ENCODE peak calls at places on chromosome 7, in seven cellular contexts. N is stimulated activated naive B cell treated with anti-CD40 and anti-IgM and Interleukin-4, amounts not matched to agents 10 μg/mL and 1 μg/mL and 100 μg/mL, for 72 hours; M is ovary; P is cerebellar cortex; X is pons; C is occipital lobe; G is GM10248. L is an unnamed sample.

GRCh38 chr7:94095359-94096009 is 91.3 kb upstream of the BET1 start:
- DNase-seq in P (no peak), N (no peak), G (no peak), M (no peak), C (no peak), X (no peak), L (no peak)

GRCh38 chr7:35748348-35748747 is 52.5 kb upstream of the SEPTIN7 start:
- DNase-seq in M (no peak), C (no peak), N (no peak), P (no peak), X (no peak), G (no peak), L (no peak)

GRCh38 chr7:4128161-4128560 is 553.9 kb upstream of the FOXK1 start:
- DNase-seq in P (no peak), X (no peak), C (no peak), N (no peak), G (no peak), M (no peak), L (no peak)

GRCh38 chr7:102891693-102892261 is 21.0 kb upstream of the LRRC17 start:
- DNase-seq in P (peak), G (no peak), M (peak), N (no peak), C (peak), X (peak), L (no peak)

GRCh38 chr7:112707655-112708054 is 82.5 kb downstream of the TMEM168 start:
- DNase-seq in P (no peak), X (no peak), N (no peak), C (no peak), M (no peak), G (no peak), L (no peak)

GRCh38 chr7:50564630-50565558 is at the start of gene DDC:
- DNase-seq in M (no peak), N (no peak), G (peak), X (no peak), C (no peak), P (no peak), L (no peak)

GRCh38 chr7:110835209-110835608 is 255.7 kb upstream of the LRRN3 start:
- DNase-seq in G (no peak), M (no peak), X (peak), N (no peak), C (no peak), P (peak), L (no peak)

GRCh38 chr7:151876112-151876898 is 610 bp downstream of the PRKAG2 start:
- DNase-seq in P (peak), N (peak), X (peak), C (peak), M (peak), G (peak), L (peak)

GRCh38 chr7:154753226-154753625 is 249.7 kb downstream of the PAXIP1 start:
- DNase-seq in M (no peak), N (no peak), P (no peak), G (no peak), C (no peak), X (no peak), L (no peak)

GRCh38 chr7:155206286-155207020 is 91.2 kb upstream of the INSIG1 start:
- DNase-seq in G (peak), X (peak), C (no peak), N (peak), M (no peak), P (no peak), L (peak)

GRCh38 chr7:150685219-150686029 is at the start of gene GIMAP2:
- DNase-seq in M (no peak), N (peak), P (peak), G (peak), C (no peak), X (peak), L (peak)

GRCh38 chr7:2926898-2927405 is 82.8 kb upstream of the GNA12 start:
- DNase-seq in P (no peak), M (no peak), C (no peak), X (no peak), G (no peak), N (no peak), L (no peak)

GRCh38 chr7:127588697-127589482 is 679 bp downstream of the ARF5 start:
- DNase-seq in C (peak), N (peak), P (peak), G (peak), M (peak), X (peak), L (peak)

GRCh38 chr7:75638607-75639070 is 100.1 kb downstream of the HIP1 start:
- DNase-seq in P (peak), M (peak), C (peak), N (no peak), G (no peak), X (no peak), L (peak)

GRCh38 chr7:139055674-139056073 is 19.8 kb upstream of the ZC3HAV1L start:
- DNase-seq in X (no peak), P (no peak), C (no peak), G (no peak), N (no peak), M (no peak), L (no peak)

GRCh38 chr7:25840209-25840792 is 311.7 kb upstream of the NFE2L3 start:
- DNase-seq in M (no peak), P (no peak), G (no peak), X (no peak), C (no peak), N (no peak), L (no peak)

GRCh38 chr7:22549667-22550513 is 49.9 kb upstream of the STEAP1B start:
- DNase-seq in N (no peak), M (no peak), X (no peak), G (peak), P (no peak), C (no peak), L (peak)

GRCh38 chr7:118045629-118046028 is 138.3 kb upstream of the LSM8 start:
- DNase-seq in P (no peak), M (no peak), G (no peak), X (no peak), N (no peak), C (no peak), L (no peak)

GRCh38 chr7:107948645-107949442 is 54.1 kb downstream of the LAMB1 start:
- DNase-seq in P (no peak), M (no peak), N (no peak), X (no peak), G (no peak), C (no peak), L (no peak)

GRCh38 chr7:21281193-21281592 is 146.7 kb upstream of the SP4 start:
- DNase-seq in G (no peak), M (no peak), P (no peak), N (no peak), X (no peak), C (no peak), L (no peak)

GRCh38 chr7:155291045-155291530 is 6.6 kb upstream of the INSIG1 start:
- DNase-seq in P (no peak), X (no peak), G (no peak), M (no peak), N (no peak), C (no peak), L (no peak)

GRCh38 chr7:7265057-7265456 is 82.7 kb downstream of the C1GALT1 start:
- DNase-seq in C (no peak), X (no peak), M (no peak), G (no peak), N (no peak), P (no peak), L (no peak)

GRCh38 chr7:42242381-42242780 is 5.4 kb upstream of the GLI3 start:
- DNase-seq in X (no peak), P (no peak), C (no peak), M (no peak), G (no peak), N (no peak), L (no peak)

GRCh38 chr7:37247881-37248280 is 200.8 kb downstream of the ELMO1 start:
- DNase-seq in C (no peak), P (no peak), N (no peak), G (no peak), M (peak), X (peak), L (no peak)

GRCh38 chr7:85153715-85154114 is 33.1 kb downstream of the SEMA3D start:
- DNase-seq in N (no peak), G (no peak), C (no peak), P (no peak), X (no peak), M (no peak), L (no peak)

GRCh38 chr7:25889765-25890164 is 262.2 kb upstream of the NFE2L3 start:
- DNase-seq in G (no peak), M (no peak), C (no peak), P (no peak), X (no peak), N (no peak), L (no peak)

GRCh38 chr7:40008218-40008815 is 58.3 kb downstream of the CDK13 start:
- DNase-seq in G (no peak), C (no peak), M (no peak), P (no peak), N (no peak), X (no peak), L (no peak)

GRCh38 chr7:23020742-23021401 is 6.9 kb upstream of the HYCC1 start:
- DNase-seq in N (no peak), C (no peak), X (no peak), M (no peak), P (no peak), G (no peak), L (no peak)

L was measured in GM13976.